ENCODE peak calls at places on chromosomes 11 and 22, in four cellular contexts. S, B, C and P are unnamed samples.
A peak's percentile ranks its signal among the peaks of the same experiment; 100 is the strongest.

GRCh38 chr11:130272336-130272735 is 42.4 kb downstream of the ZBTB44 start:
- DNase-seq in S (no peak), B (no peak), C (no peak), P (no peak)

GRCh38 chr11:36469063-36469462 is 41.0 kb downstream of the TRAF6 start:
- DNase-seq in S (no peak), B (no peak), C (no peak), P (peak; percentile 95)

GRCh38 chr11:63710476-63711217 is 29.3 kb downstream of the RTN3 start:
- DNase-seq in S (no peak), B (no peak), C (no peak), P (no peak)

GRCh38 chr22:37518509-37519267 is 527 bp downstream of the CARD10 start:
- DNase-seq in S (peak; percentile 63), B (no peak), C (peak; percentile 65), P (peak; percentile 77)

GRCh38 chr11:86740628-86741488 is 59.5 kb upstream of the PRSS23 start:
- DNase-seq in S (peak; percentile 38), B (peak; percentile 15), C (peak; percentile 51), P (peak; percentile 89)

GRCh38 chr11:130315354-130315970 is 745 bp upstream of the ZBTB44 start:
- DNase-seq in S (peak; percentile 69), B (no peak), C (peak; percentile 74), P (peak; percentile 88)

GRCh38 chr11:72013765-72014711 is 15.3 kb downstream of the IL18BP start:
- DNase-seq in S (no peak), B (no peak), C (no peak), P (no peak)

GRCh38 chr22:21681566-21682370 is 16.0 kb downstream of the PPIL2 start:
- DNase-seq in S (no peak), B (no peak), C (no peak), P (peak; percentile 32)

DNA sequence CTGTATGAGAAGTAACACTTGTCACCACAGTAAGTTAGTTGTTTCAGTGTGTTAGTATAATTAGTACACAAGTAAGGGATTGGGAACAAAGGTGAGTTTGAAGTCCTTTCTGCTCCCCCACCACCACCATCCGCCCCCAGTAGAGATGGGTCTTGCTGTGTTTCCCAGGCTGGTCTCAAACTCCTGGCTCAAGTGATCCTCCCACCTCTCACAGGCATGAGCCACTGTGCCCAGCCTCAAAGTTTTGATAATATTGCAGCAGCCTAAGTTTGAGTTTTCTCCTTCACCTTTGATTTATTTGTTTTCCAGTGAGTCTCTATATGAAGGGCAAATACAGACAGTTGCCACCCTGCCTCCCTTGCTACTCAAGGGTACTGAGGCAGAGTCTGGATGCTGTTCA is 23.7 kb upstream of the GRK2 start:
- DNase-seq in S (no peak), B (no peak), C (no peak), P (no peak)
- H3K4me3 ChIP-seq in S (no peak overlapping the region), B (no peak overlapping the region), C (peak overlapping the region; percentile 54), P (peak overlapping the region; percentile 73)

GRCh38 chr11:111137846-111138245 is 107.7 kb upstream of the POU2AF2 start:
- DNase-seq in S (no peak), B (no peak), C (no peak), P (no peak)
- H3K4me3 ChIP-seq in S (no peak overlapping the region), B (no peak overlapping the region), C (no peak overlapping the region), P (no peak overlapping the region)

GRCh38 chr22:19220867-19221266 is 42.3 kb upstream of the SLC25A1 start:
- DNase-seq in S (no peak), B (no peak), C (peak; percentile 24), P (no peak)
- H3K4me3 ChIP-seq in S (no peak overlapping the region), B (no peak overlapping the region), C (no peak overlapping the region), P (no peak overlapping the region)

GRCh38 chr22:30640361-30640760 is 4.8 kb downstream of the SLC35E4 start:
- DNase-seq in S (no peak), B (no peak), C (no peak), P (no peak)

GRCh38 chr22:30637701-30638114 is 2.1 kb downstream of the SLC35E4 start:
- DNase-seq in S (no peak), B (no peak), C (no peak), P (no peak)

GRCh38 chr22:30643055-30643875 is 7.7 kb downstream of the SLC35E4 start:
- DNase-seq in S (peak; percentile 69), B (no peak), C (no peak), P (no peak)

GRCh38 chr22:30636226-30637077 is 871 bp downstream of the SLC35E4 start:
- DNase-seq in S (peak; percentile 65), B (no peak), C (peak; percentile 52), P (peak; percentile 70)

GRCh38 chr22:30640839-30641430 is 5.4 kb downstream of the SLC35E4 start:
- DNase-seq in S (no peak), B (no peak), C (no peak), P (no peak)
- H3K4me3 ChIP-seq in S (no peak overlapping the region), B (no peak overlapping the region), C (no peak overlapping the region), P (no peak overlapping the region)

GRCh38 chr11:3203221-3204043 is 15.2 kb downstream of the MRGPRG start:
- DNase-seq in S (no peak), B (no peak), C (no peak), P (peak; percentile 78)

GRCh38 chr11:3201677-3202181 is 16.9 kb downstream of the MRGPRG start:
- DNase-seq in S (no peak), B (no peak), C (no peak), P (peak; percentile 40)

GRCh38 chr11:3201112-3201581 is 17.5 kb downstream of the MRGPRG start:
- DNase-seq in S (no peak), B (no peak), C (no peak), P (peak; percentile 41)

GRCh38 chr11:3202759-3203158 is 15.9 kb downstream of the MRGPRG start:
- DNase-seq in S (no peak), B (no peak), C (no peak), P (peak; percentile 47)

GRCh38 chr11:3202305-3202704 is 16.3 kb downstream of the MRGPRG start:
- DNase-seq in S (no peak), B (no peak), C (no peak), P (peak; percentile 40)
- H3K4me3 ChIP-seq in S (no peak overlapping the region), B (no peak overlapping the region), C (no peak overlapping the region), P (no peak overlapping the region)

GRCh38 chr22:27149886-27150529 is 492.6 kb downstream of the MIAT start:
- DNase-seq in S (no peak), B (no peak), C (no peak), P (no peak)
- H3K4me3 ChIP-seq in S (no peak overlapping the region), B (no peak overlapping the region), C (no peak overlapping the region), P (no peak overlapping the region)

GRCh38 chr11:100689141-100689540 is 2.1 kb downstream of the ARHGAP42 start:
- DNase-seq in S (no peak), B (no peak), C (no peak), P (no peak)
- H3K4me3 ChIP-seq in S (peak overlapping the region; percentile 78), B (no peak overlapping the region), C (peak overlapping the region; percentile 66), P (peak overlapping the region; percentile 99)

GRCh38 chr11:118152552-118153471 is at the start of gene SCN4B:
- DNase-seq in S (peak; percentile 91), B (peak; percentile 46), C (peak; percentile 55), P (peak; percentile 91)

GRCh38 chr11:118153516-118153915 is 893 bp upstream of the SCN4B start:
- DNase-seq in S (no peak), B (no peak), C (no peak), P (peak; percentile 67)

GRCh38 chr11:118153976-118154375 is 1.4 kb upstream of the SCN4B start:
- DNase-seq in S (no peak), B (no peak), C (no peak), P (no peak)

GRCh38 chr11:118151421-118151820 is 1.2 kb downstream of the SCN4B start:
- DNase-seq in S (no peak), B (no peak), C (no peak), P (no peak)

GRCh38 chr11:118152020-118152551 is 537 bp downstream of the SCN4B start:
- DNase-seq in S (no peak), B (no peak), C (no peak), P (peak; percentile 73)
- H3K4me3 ChIP-seq in S (peak overlapping the region; percentile 60), B (no peak overlapping the region), C (peak overlapping the region; percentile 52), P (peak overlapping the region; percentile 78)